ENCODE peak calls at places on chromosome 5, in six cellular contexts. Q, Z, D, L, M and Y are unnamed samples.

GRCh38 chr5:83026930-83027687 is 50.1 kb downstream of the TMEM167A start:
- DNase-seq in Z (peak; percentile 5), M (no peak), L (no peak), Q (no peak), D (no peak), Y (no peak)

GRCh38 chr5:57435701-57436134 is 46.9 kb downstream of the ACTBL2 start:
- DNase-seq in D (no peak), Z (peak; percentile 99), M (peak; percentile 23), Q (no peak), L (peak; percentile 44), Y (no peak)

GRCh38 chr5:17694922-17695321 is 60.7 kb downstream of the TAF11L14 start:
- DNase-seq in Z (no peak), M (no peak), Q (no peak), D (no peak), L (no peak), Y (no peak)

GRCh38 chr5:82244854-82245635 is 33.1 kb downstream of the RPS23 start:
- DNase-seq in Z (no peak), L (no peak), M (peak; percentile 3), D (no peak), Q (no peak), Y (no peak)

GRCh38 chr5:82785941-82786340 is 291.3 kb downstream of the TMEM167A start:
- DNase-seq in M (peak; percentile 29), Q (no peak), D (no peak), L (no peak), Z (no peak), Y (no peak)

GRCh38 chr5:74483001-74483400 is 157.5 kb downstream of the ENC1 start:
- DNase-seq in Q (no peak), M (no peak), D (no peak), Z (no peak), L (no peak), Y (no peak)

GRCh38 chr5:134249469-134250379 is 23.9 kb upstream of the PPP2CA start:
- DNase-seq in M (no peak), Q (peak; percentile 27), L (peak; percentile 5), Z (peak; percentile 67), D (no peak), Y (no peak)

GRCh38 chr5:124627815-124628214 is 118.6 kb downstream of the ZNF608 start:
- DNase-seq in Z (no peak), M (no peak), D (no peak), Q (no peak), L (no peak), Y (no peak)

GRCh38 chr5:125129151-125129806 is 382.8 kb upstream of the ZNF608 start:
- DNase-seq in L (no peak), Q (no peak), Z (no peak), D (no peak), M (no peak), Y (no peak)

GRCh38 chr5:7816535-7816901 is 34.4 kb downstream of the CFAP90 start:
- DNase-seq in M (no peak), D (no peak), L (no peak), Q (no peak), Z (no peak), Y (no peak)

GRCh38 chr5:76500633-76501393 is 97.7 kb downstream of the IQGAP2 start:
- DNase-seq in L (no peak), M (no peak), Q (no peak), D (no peak), Z (peak; percentile 43), Y (peak; percentile 36)

GRCh38 chr5:37838152-37838932 is 1.5 kb downstream of the GDNF start:
- DNase-seq in Q (no peak), D (no peak), L (no peak), M (no peak), Z (peak; percentile 30), Y (peak; percentile 36)

GRCh38 chr5:9056046-9056445 is 489.8 kb downstream of the SEMA5A start:
- DNase-seq in Q (no peak), D (no peak), M (no peak), Z (peak; percentile 48), L (no peak), Y (no peak)

GRCh38 chr5:43281840-43282658 is 31.2 kb downstream of the HMGCS1 start:
- DNase-seq in Q (no peak), Z (peak; percentile 10), M (no peak), D (no peak), L (no peak), Y (no peak)

GRCh38 chr5:88824892-88825781 is 57.8 kb downstream of the MEF2C start:
- DNase-seq in Q (no peak), Z (peak; percentile 67), L (no peak), M (no peak), D (no peak), Y (no peak)

GRCh38 chr5:55572011-55572410 is 37.2 kb upstream of the PLPP1 start:
- DNase-seq in L (no peak), Z (no peak), Q (no peak), M (peak; percentile 30), D (no peak), Y (no peak)

GRCh38 chr5:35855221-35855620 is 1.5 kb upstream of the IL7R start:
- DNase-seq in L (no peak), M (no peak), D (no peak), Q (no peak), Z (no peak), Y (no peak)

GRCh38 chr5:35857004-35857345 is 284 bp downstream of the IL7R start:
- DNase-seq in D (no peak), Z (no peak), M (no peak), L (no peak), Q (no peak), Y (no peak)

GRCh38 chr5:35857606-35858205 is 1.0 kb downstream of the IL7R start:
- DNase-seq in M (no peak), L (no peak), D (no peak), Q (no peak), Z (peak; percentile 91), Y (no peak)

GRCh38 chr5:35854248-35854647 is 2.4 kb upstream of the IL7R start:
- DNase-seq in Q (no peak), M (no peak), D (no peak), Z (no peak), L (no peak), Y (no peak)

GRCh38 chr5:35856186-35857003 is at the start of gene IL7R:
- DNase-seq in Z (peak; percentile 79), M (no peak), D (no peak), Q (no peak), L (no peak), Y (no peak)
- TF ChIP-seq POLR2A in Z (peak; percentile 29), M (no peak), D (peak; percentile 73), Q (no peak), L (peak; percentile 50), Y (no peak)

DNA sequence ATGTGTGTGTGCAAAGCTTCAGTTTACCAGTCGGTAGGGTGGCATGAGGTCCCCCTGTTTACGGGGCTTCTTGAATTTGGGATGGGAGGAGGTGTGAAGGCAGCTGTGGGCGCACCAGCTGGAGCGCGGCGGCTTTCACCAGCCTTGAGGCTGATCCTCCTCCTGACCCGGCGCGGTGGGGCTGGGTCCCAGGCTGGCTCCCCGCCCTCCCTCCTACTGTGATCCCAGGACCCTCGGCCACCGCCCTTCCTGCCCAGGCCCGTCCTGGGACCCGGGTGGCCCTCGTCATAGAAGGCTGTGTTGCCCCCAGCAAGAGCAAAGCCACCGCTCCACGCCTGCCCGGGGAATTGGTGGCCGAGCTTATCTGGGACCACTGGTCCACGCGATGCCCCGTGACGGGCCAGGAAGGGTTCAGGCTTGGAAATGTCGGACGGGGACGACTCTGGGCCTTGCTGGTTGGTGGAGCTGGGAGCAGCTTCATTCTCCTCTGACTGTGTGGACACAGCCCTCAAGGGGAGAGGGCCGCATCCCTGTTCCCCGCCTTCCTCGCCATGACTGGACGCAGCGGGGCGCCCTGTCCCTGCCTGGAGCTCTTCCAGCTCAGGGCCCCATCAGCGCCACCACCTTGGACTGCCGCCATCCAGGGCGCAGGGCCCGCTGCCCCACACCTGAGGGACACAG is 271.1 kb upstream of the IRX1 start:
- DNase-seq in M (no peak), L (no peak), D (no peak), Z (no peak), Q (no peak), Y (no peak)
- H3K4me1 ChIP-seq in M (no peaks in the 10 kb centered on the region), L (no peaks in the 10 kb centered on the region), D (no peaks in the 10 kb centered on the region), Z (no peaks in the 10 kb centered on the region), Q (no peaks in the 10 kb centered on the region), Y (no peaks in the 10 kb centered on the region)

GRCh38 chr5:41921874-41922273 is 3.2 kb upstream of the FBXO4 start:
- DNase-seq in D (no peak), M (no peak), L (no peak), Z (peak; percentile 60), Q (no peak), Y (no peak)

GRCh38 chr5:41927604-41928003 is 2.5 kb downstream of the FBXO4 start:
- DNase-seq in L (no peak), M (no peak), D (no peak), Z (no peak), Q (no peak), Y (no peak)

GRCh38 chr5:41924526-41924871 is 582 bp upstream of the FBXO4 start:
- DNase-seq in Z (no peak), M (no peak), D (no peak), L (no peak), Q (no peak), Y (no peak)

GRCh38 chr5:41925555-41925946 is 470 bp downstream of the FBXO4 start:
- DNase-seq in M (peak; percentile 39), Q (peak; percentile 30), Z (peak; percentile 24), D (no peak), L (peak; percentile 41), Y (peak; percentile 58)

GRCh38 chr5:41924872-41925554 is at the start of gene FBXO4:
- DNase-seq in Z (peak; percentile 78), D (peak; percentile 92), L (peak; percentile 89), M (peak; percentile 71), Q (peak; percentile 85), Y (peak; percentile 88)
- TF ChIP-seq POLR2A in Z (peak; percentile 84), D (peak; percentile 61), L (peak; percentile 95), M (peak; percentile 77), Q (peak; percentile 65), Y (peak; percentile 60)

GRCh38 chr5:10626473-10627013 is 62.7 kb downstream of the ANKRD33B start:
- DNase-seq in M (no peak), Z (peak; percentile 50), D (no peak), Q (no peak), L (no peak), Y (no peak)
- H3K4me1 ChIP-seq in M (peaks cover 14% of the 10 kb centered on the region), Z (peaks cover 8% of the 10 kb centered on the region), D (peaks cover 8% of the 10 kb centered on the region), Q (no peaks in the 10 kb centered on the region), L (peaks cover 12% of the 10 kb centered on the region), Y (peaks cover 4% of the 10 kb centered on the region)

DNA sequence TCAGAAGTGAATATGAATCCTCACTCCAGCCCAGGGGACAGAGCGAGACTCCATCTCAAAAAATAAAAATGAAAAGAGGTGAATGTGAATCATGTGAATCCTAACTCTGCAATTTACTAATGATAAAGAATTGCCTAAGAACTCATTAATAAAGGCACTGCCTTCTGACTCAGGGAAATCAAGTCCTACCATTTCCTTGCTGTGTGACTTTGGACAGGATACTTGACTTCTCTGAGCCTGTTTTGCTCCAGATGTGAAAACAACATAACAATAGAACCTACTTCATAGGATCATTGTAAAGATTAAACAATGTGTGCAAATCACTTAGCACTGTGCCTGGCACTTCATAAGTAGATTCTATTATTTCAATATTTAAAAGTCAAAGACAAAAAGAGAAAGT is 15.1 kb upstream of the PWWP2A start:
- DNase-seq in M (no peak), L (no peak), Q (no peak), D (no peak), Z (no peak), Y (no peak)
- TF ChIP-seq POLR2A in M (no peak), L (no peak), Q (no peak), D (no peak), Z (no peak), Y (no peak)

DNA sequence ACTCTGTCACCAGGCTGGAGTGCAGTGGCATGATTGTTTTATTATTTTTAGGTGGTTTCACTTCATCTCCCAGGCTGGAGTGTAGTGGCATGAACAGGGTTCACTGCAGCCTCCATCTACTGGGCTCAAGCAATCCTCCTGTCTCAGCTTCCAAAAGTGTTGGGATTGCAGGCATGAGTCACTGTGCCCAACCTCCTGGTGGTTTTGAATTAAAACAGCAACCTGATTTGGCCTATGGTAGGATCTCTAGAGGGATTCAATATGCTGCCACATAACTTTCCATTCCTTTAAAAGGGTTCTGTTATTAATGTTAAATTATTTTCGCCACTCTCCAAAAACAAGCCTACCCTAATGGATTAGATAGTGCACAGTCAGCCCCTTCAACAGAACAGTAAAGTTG is 9.9 kb upstream of the HSPA4 start:
- DNase-seq in Q (no peak), Z (peak; percentile 44), L (no peak), M (no peak), D (no peak), Y (no peak)
- H3K4me1 ChIP-seq in Q (peaks cover 6% of the 10 kb centered on the region), Z (peaks cover 3% of the 10 kb centered on the region), L (no peaks in the 10 kb centered on the region), M (peaks cover 51% of the 10 kb centered on the region), D (no peaks in the 10 kb centered on the region), Y (no peaks in the 10 kb centered on the region)